ENCODE peak calls at places on chromosomes 13 and 19, in five cellular contexts. R, I, H, W and C are unnamed samples.

GRCh38 chr13:26759907-26760834 is at the start of gene GPR12:
- DNase-seq in W (no peak), R (no peak), I (no peak), H (no peak), C (no peak)

GRCh38 chr19:30665449-30665848 is 293.3 kb downstream of the ZNF536 start:
- DNase-seq in H (no peak), R (no peak), I (no peak), W (no peak), C (no peak)

GRCh38 chr19:43407416-43408005 is 7.2 kb upstream of the TEX101 start:
- DNase-seq in W (no peak), I (no peak), R (no peak), H (no peak), C (no peak)

GRCh38 chr13:66660013-66660804 is 569.9 kb downstream of the PCDH9 start:
- DNase-seq in H (peak; percentile 4), R (no peak), I (no peak), W (no peak), C (no peak)

GRCh38 chr19:38021356-38021755 is 114.3 kb downstream of the SIPA1L3 start:
- DNase-seq in I (no peak), W (no peak), H (no peak), R (no peak), C (no peak)

GRCh38 chr19:3176715-3177501 is 1.7 kb upstream of the S1PR4 start:
- DNase-seq in R (peak; percentile 64), H (peak; percentile 57), W (peak; percentile 44), I (peak; percentile 43), C (no peak)

GRCh38 chr19:16327501-16327900 is 2.9 kb downstream of the KLF2 start:
- DNase-seq in R (no peak), W (no peak), H (no peak), I (no peak), C (no peak)

GRCh38 chr13:24038405-24038804 is 122.1 kb upstream of the SPATA13 start:
- DNase-seq in H (no peak), I (no peak), W (no peak), R (no peak), C (no peak)

GRCh38 chr19:38264486-38265212 is at the start of gene SPINT2:
- DNase-seq in H (no peak), I (no peak), W (peak; percentile 33), R (no peak), C (no peak)

GRCh38 chr19:51091895-51092873 is 9.5 kb upstream of the KLK14 start:
- DNase-seq in W (no peak), H (no peak), I (no peak), R (no peak), C (no peak)

GRCh38 chr19:53696951-53697350 is 65.2 kb downstream of the DPRX start:
- DNase-seq in H (no peak), W (no peak), R (no peak), I (no peak), C (no peak)

GRCh38 chr19:14337510-14337909 is 43.7 kb upstream of the ADGRE5 start:
- DNase-seq in H (peak; percentile 29), I (no peak), R (peak; percentile 32), W (no peak), C (no peak)

GRCh38 chr13:111557921-111558699 is 237.7 kb downstream of the TEX29 start:
- DNase-seq in W (no peak), H (no peak), I (no peak), R (no peak), C (no peak)

GRCh38 chr19:39171479-39172465 is 25.0 kb upstream of the NCCRP1 start:
- DNase-seq in H (no peak), W (no peak), I (no peak), R (no peak), C (no peak)

GRCh38 chr13:44768775-44769578 is 192.8 kb upstream of the TSC22D1 start:
- DNase-seq in H (peak; percentile 35), I (no peak), R (no peak), W (no peak), C (no peak)

GRCh38 chr19:15372470-15372869 is 7.1 kb downstream of the AKAP8 start:
- DNase-seq in I (no peak), H (no peak), R (no peak), W (no peak), C (no peak)

GRCh38 chr13:76976488-76976887 is 15.4 kb upstream of the CLN5 start:
- DNase-seq in W (no peak), R (no peak), H (no peak), I (no peak), C (no peak)

GRCh38 chr13:60584976-60585375 is 188.0 kb downstream of the TDRD3 start:
- DNase-seq in H (peak; percentile 46), I (no peak), R (no peak), W (no peak), C (no peak)

GRCh38 chr13:29081036-29081435 is 260.9 kb downstream of the MTUS2 start:
- DNase-seq in I (no peak), R (no peak), H (no peak), W (no peak), C (no peak)

GRCh38 chr13:42894765-42895181 is 97.3 kb downstream of the EPSTI1 start:
- DNase-seq in R (no peak), I (no peak), W (no peak), H (peak; percentile 13), C (no peak)

GRCh38 chr19:47353307-47353712 is 4.2 kb downstream of the DHX34 start:
- DNase-seq in H (no peak), I (no peak), R (no peak), W (no peak), C (no peak)

GRCh38 chr13:112689498-112690241 is at the start of gene ATP11A:
- DNase-seq in I (peak; percentile 43), W (peak; percentile 58), R (peak; percentile 70), H (peak; percentile 97), C (peak; percentile 32)

GRCh38 chr13:33721719-33722118 is 96.2 kb upstream of the RFC3 start:
- DNase-seq in R (no peak), H (no peak), W (no peak), I (no peak), C (no peak)

GRCh38 chr19:42132030-42132628 is at the start of gene POU2F2:
- DNase-seq in R (peak; percentile 88), H (no peak), W (peak; percentile 88), I (peak; percentile 73), C (no peak)

GRCh38 chr19:21482863-21483276 is 22.5 kb upstream of the ZNF429 start:
- DNase-seq in W (peak; percentile 38), H (peak; percentile 23), R (peak; percentile 39), I (peak; percentile 19), C (no peak)

GRCh38 chr13:44382635-44383145 is 9.1 kb downstream of the SERP2 start:
- DNase-seq in R (no peak), W (no peak), H (no peak), I (no peak), C (no peak)

GRCh38 chr13:109964164-109964563 is 177.8 kb upstream of the IRS2 start:
- DNase-seq in I (no peak), H (no peak), R (no peak), W (no peak), C (no peak)

GRCh38 chr19:36876993-36877938 is 26.6 kb downstream of the ZNF345 start:
- DNase-seq in R (no peak), W (no peak), I (no peak), H (no peak), C (no peak)

GRCh38 chr19:15104003-15104402 is 3.2 kb upstream of the SYDE1 start:
- DNase-seq in R (no peak), I (no peak), W (no peak), H (no peak), C (no peak)

GRCh38 chr13:107205318-107206112 is 637.6 kb upstream of the ARGLU1 start:
- DNase-seq in W (peak; percentile 15), R (no peak), H (peak; percentile 83), I (no peak), C (no peak)

GRCh38 chr13:91922969-91923592 is 524.7 kb downstream of the GPC5 start:
- DNase-seq in R (no peak), W (no peak), I (no peak), H (peak; percentile 19), C (no peak)

GRCh38 chr19:3656073-3656746 is 29.6 kb upstream of the CACTIN start:
- DNase-seq in H (no peak), R (no peak), W (no peak), I (no peak), C (no peak)

GRCh38 chr13:44347905-44348304 is 25.7 kb upstream of the SERP2 start:
- DNase-seq in R (no peak), H (no peak), I (no peak), W (no peak), C (no peak)

GRCh38 chr13:95553614-95554385 is 1.3 kb downstream of the CLDN10 start:
- DNase-seq in W (no peak), I (no peak), H (no peak), R (no peak), C (no peak)